ENCODE peak calls at places on chromosomes 2 and 18, in eight cellular contexts. T is ovary, H is tibial nerve, Z is A549, O is transverse colon, L is K562, R is stomach, X is H1. P is an unnamed sample. For H3K4me1, the result is how much of the 10 kb centered on the place peaks cover.

GRCh38 chr2:204663816-204664421 is 118.6 kb downstream of the PARD3B start:
- DNase-seq in T (no peak), H (no peak), Z (no peak), O (no peak), L (no peak), R (no peak), X (no peak), P (no peak)

GRCh38 chr2:163701399-163702195 is 34.2 kb downstream of the FIGN start:
- DNase-seq in T (no peak), H (no peak), Z (no peak), O (no peak), L (no peak), R (no peak), X (no peak), P (no peak)

GRCh38 chr18:420661-421060 is 79.8 kb downstream of the COLEC12 start:
- DNase-seq in T (no peak), H (no peak), Z (no peak), O (no peak), L (no peak), R (no peak), X (no peak), P (no peak)

GRCh38 chr2:101112772-101113157 is 38.4 kb downstream of the TBC1D8 start:
- DNase-seq in T (no peak), H (no peak), Z (no peak), O (no peak), L (no peak), R (no peak), X (no peak), P (peak)

GRCh38 chr18:39701839-39702238 is 2136.2 kb upstream of the CELF4 start:
- DNase-seq in T (no peak), H (no peak), Z (peak), O (no peak), L (no peak), R (no peak), X (no peak), P (no peak)

GRCh38 chr18:58364867-58365533 is 263.9 kb downstream of the ALPK2 start:
- DNase-seq in T (no peak), H (no peak), Z (no peak), O (no peak), L (no peak), R (no peak), X (no peak), P (no peak)

GRCh38 chr2:121015971-121016485 is 269.0 kb downstream of the TFCP2L1 start:
- DNase-seq in T (no peak), H (no peak), Z (no peak), O (no peak), L (no peak), R (peak), X (peak), P (no peak)

GRCh38 chr18:10424576-10425314 is 29.7 kb upstream of the APCDD1 start:
- DNase-seq in T (peak), H (peak), Z (no peak), O (no peak), L (no peak), R (no peak), X (no peak), P (no peak)

GRCh38 chr2:142952018-142952417 is 74.6 kb downstream of the KYNU start:
- DNase-seq in T (no peak), H (no peak), Z (no peak), O (no peak), L (no peak), R (no peak), X (no peak), P (no peak)

GRCh38 chr2:203706403-203706802 is at the start of gene CD28:
- DNase-seq in T (no peak), H (no peak), Z (no peak), O (peak), L (no peak), R (peak), X (no peak), P (peak)

DNA sequence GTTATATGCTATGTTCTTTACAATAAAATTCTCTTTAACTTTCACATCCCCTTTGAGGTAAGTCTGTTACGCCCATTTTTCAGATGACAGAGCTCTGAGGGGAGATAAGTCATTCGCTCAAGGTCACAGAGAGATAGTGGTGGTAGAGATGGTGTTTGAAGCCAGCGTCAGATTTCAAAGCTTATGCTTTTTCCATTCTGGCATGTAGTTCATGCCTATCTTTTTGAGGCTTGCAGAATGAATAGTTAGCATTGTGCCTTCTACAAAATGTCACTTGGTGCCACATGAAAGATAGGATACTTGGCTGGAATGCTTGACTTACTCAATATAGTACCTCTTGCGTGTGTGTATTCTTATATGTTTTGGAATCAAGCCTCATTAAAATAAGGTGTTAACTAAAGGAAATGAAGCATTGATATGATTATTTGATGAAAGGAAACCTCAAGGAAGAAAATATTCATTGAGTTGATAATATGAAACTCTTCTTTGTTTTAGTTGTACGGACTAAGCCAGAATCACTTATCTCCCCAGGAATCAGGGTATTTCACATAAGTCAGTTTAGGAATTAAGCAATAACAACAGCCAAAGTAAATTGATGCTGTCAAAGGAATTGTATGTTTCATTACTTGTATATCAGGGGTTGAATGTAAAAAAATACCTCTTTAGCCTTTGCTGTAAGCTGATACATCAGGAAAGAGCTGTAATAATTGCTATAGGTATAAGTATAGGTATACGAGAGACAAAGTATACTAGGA is 15.5 kb downstream of the SPATS2L start:
- DNase-seq in T (no peak), H (no peak), Z (no peak), O (no peak), L (no peak), R (no peak), X (no peak), P (no peak)
- H3K4me1 ChIP-seq in T (under half), H (under half), Z (half or more), O (under half), L (under half), R (under half), X (under half), P (under half)

GRCh38 chr2:42926438-42927333 is 134.3 kb upstream of the HAAO start:
- DNase-seq in T (no peak), H (no peak), Z (no peak), O (peak), L (no peak), R (peak), X (no peak), P (no peak)
- TF ChIP-seq EP300 in T (no peak), H (no peak), Z (no peak), O (no peak), L (no peak), R (no peak), X (no peak), P (no peak)

GRCh38 chr2:158498043-158498748 is 41.4 kb downstream of the PKP4 start:
- DNase-seq in T (no peak), H (no peak), Z (no peak), O (no peak), L (no peak), R (no peak), X (no peak), P (no peak)
- TF ChIP-seq CTCF in T (no peak), H (no peak), Z (no peak), O (no peak), L (no peak), R (no peak), X (no peak), P (no peak)

GRCh38 chr2:234550056-234550455 is 53.2 kb upstream of the ARL4C start:
- DNase-seq in T (no peak), H (no peak), Z (no peak), O (no peak), L (no peak), R (no peak), X (no peak), P (no peak)
- H3K4me1 ChIP-seq in T (under half), H (under half), Z (under half), O (under half), L (under half), R (under half), X (under half), P (under half)

GRCh38 chr2:171394164-171394725 is 39.5 kb downstream of the METTL8 start:
- DNase-seq in T (no peak), H (no peak), Z (no peak), O (no peak), L (no peak), R (no peak), X (no peak), P (no peak)
- TF ChIP-seq EP300 in T (no peak), H (no peak), Z (no peak), O (no peak), L (no peak), R (no peak), X (no peak), P (no peak)

P was measured in upper lobe of left lung.